ENCODE peak calls at places on chromosomes 12 and 14, in seven cellular contexts. H is AG09309, L is dorsolateral prefrontal cortex, U is cardiac fibroblast, A is foreskin fibroblast, Y is psoas muscle, C is OCI-LY7. M is an unnamed sample.

GRCh38 chr14:30005114-30005698 is 77.6 kb upstream of the PRKD1 start:
- DNase-seq in H (peak; percentile 52), L (no peak), U (peak; percentile 87), A (peak; percentile 61), Y (no peak), C (no peak), M (peak; percentile 30)

GRCh38 chr12:53977596-53978464 is 3.1 kb upstream of the HOTAIR start:
- DNase-seq in H (no peak), L (no peak), U (no peak), A (no peak), Y (peak; percentile 30), C (peak; percentile 33), M (no peak)

GRCh38 chr14:29905549-29905948 is 22.1 kb downstream of the PRKD1 start:
- DNase-seq in H (no peak), L (no peak), U (no peak), A (no peak), Y (no peak), C (no peak), M (no peak)

GRCh38 chr12:51128905-51129304 is 44.0 kb downstream of the TFCP2 start:
- DNase-seq in H (no peak), L (no peak), U (peak; percentile 12), A (no peak), Y (no peak), C (no peak), M (no peak)

GRCh38 chr12:55724940-55725309 is 3.9 kb downstream of the CD63 start:
- DNase-seq in H (no peak), L (no peak), U (no peak), A (no peak), Y (peak; percentile 54), C (no peak), M (no peak)

GRCh38 chr12:105436636-105437035 is 106.1 kb downstream of the C12orf75 start:
- DNase-seq in H (no peak), L (no peak), U (no peak), A (no peak), Y (no peak), C (no peak), M (no peak)

GRCh38 chr14:74438351-74438915 is 12.4 kb upstream of the SYNDIG1L start:
- DNase-seq in H (no peak), L (no peak), U (peak; percentile 9), A (no peak), Y (no peak), C (no peak), M (no peak)

GRCh38 chr12:47304161-47304560 is 224.4 kb upstream of the AMIGO2 start:
- DNase-seq in H (no peak), L (no peak), U (no peak), A (no peak), Y (no peak), C (no peak), M (no peak)

GRCh38 chr12:69284131-69284530 is 44.8 kb downstream of the CPSF6 start:
- DNase-seq in H (no peak), L (peak; percentile 71), U (peak; percentile 84), A (peak; percentile 69), Y (peak; percentile 88), C (no peak), M (peak; percentile 30)

GRCh38 chr12:79897617-79898016 is 37.3 kb downstream of the PPP1R12A start:
- DNase-seq in H (peak; percentile 88), L (no peak), U (peak; percentile 77), A (peak; percentile 89), Y (no peak), C (no peak), M (peak; percentile 76)

GRCh38 chr12:120223458-120224303 is 22.8 kb upstream of the RPLP0 start:
- DNase-seq in H (no peak), L (no peak), U (no peak), A (no peak), Y (no peak), C (no peak), M (no peak)

GRCh38 chr12:117100851-117101673 is 1.8 kb upstream of the TESC start:
- DNase-seq in H (no peak), L (no peak), U (no peak), A (no peak), Y (no peak), C (peak; percentile 9), M (no peak)
- TF ChIP-seq CTCF in H (no peak), L (no peak), U (no peak), A (no peak), Y (no peak), C (no peak), M (no peak)

GRCh38 chr14:51604078-51604477 is 47.6 kb upstream of the FRMD6 start:
- DNase-seq in H (peak; percentile 97), L (no peak), U (peak; percentile 87), A (peak; percentile 78), Y (no peak), C (no peak), M (peak; percentile 59)
- H3K4me3 ChIP-seq in H (no peak overlapping the region), L (no peak overlapping the region), U (no peak overlapping the region), A (no peak overlapping the region), Y (no peak overlapping the region), C (no peak overlapping the region), M (no peak overlapping the region)

DNA sequence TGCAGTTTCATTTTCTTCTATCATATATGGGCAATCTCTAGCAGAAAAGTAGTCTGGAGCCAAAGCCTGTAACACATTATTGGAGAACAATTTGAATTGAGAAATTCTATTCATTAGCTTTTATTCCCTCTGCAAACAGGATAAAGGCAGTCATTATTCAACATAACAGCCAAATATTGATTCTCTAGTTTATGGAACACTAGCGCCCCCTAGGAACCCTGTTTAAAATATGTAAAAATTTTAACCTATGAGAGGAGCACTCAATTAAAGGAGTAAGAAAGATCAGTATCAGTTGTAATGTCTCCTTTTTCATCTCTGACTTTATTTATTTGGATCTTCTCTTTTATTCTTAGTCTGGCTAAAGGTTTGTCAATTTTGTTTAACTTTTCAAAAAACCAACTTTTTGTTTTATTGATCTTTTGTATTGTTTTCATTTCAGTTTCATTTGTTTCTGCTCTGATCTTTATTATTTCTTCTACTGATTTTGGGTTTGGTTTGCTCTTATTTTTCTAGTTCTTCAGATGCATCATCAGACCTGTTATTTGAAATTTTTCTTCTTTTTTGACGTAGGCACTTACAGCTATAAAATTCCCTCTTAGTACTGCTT is 4.8 kb upstream of the LMNTD1 start:
- DNase-seq in H (no peak), L (no peak), U (peak; percentile 50), A (peak; percentile 41), Y (no peak), C (peak; percentile 61), M (peak; percentile 25)
- TF ChIP-seq CTCF in H (peak; percentile 47), L (peak; percentile 33), U (peak; percentile 60), A (peak; percentile 34), Y (no peak), C (peak; percentile 86), M (peak; percentile 36)

DNA sequence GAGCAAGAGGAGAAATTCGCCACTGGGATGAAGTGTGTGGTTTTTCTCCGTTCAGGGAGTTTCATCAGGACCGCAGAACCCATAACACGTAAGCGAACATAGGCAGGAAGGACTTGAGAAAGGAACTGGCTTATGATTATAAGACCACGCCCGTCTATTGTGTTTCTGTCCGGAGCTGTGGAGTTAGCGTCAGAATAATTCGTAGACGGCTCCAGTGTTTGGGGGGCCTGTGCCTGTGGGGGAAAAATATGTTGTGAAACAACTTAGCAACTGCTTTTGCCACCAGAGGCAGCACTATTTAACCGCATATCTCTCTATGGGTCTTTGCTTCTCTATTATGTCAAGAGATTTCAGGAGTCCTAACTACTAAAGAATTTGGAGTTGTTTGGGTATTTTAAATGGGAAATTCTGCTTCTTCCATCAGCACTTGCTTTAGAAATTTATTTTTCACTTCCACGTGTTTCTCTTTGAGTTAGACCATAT is 506 bp upstream of the CLEC14A start:
- DNase-seq in H (peak; percentile 14), L (no peak), U (peak; percentile 95), A (no peak), Y (no peak), C (no peak), M (no peak)
- H3K4me3 ChIP-seq in H (no peak overlapping the region), L (no peak overlapping the region), U (peak overlapping the region; percentile 56), A (no peak overlapping the region), Y (peak overlapping the region; percentile 69), C (no peak overlapping the region), M (no peak overlapping the region)

DNA sequence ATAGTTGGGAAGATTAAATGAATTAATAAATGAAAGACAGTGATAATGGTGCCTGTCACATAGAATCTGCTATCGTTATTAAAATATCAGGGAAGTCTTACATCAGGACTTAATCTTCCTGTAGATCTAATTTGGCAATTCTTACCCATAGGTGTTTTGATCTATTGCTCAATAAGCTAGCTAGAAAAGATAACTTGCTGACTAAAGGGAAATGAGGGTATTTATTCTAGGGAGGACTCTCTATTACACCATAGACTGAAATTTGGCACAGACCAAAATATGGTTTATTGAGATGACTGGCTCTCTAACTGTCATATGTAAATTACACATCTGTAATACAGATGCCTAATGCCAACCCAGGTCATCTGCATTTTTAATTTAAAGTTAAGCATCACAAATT is 11.5 kb downstream of the HAL start:
- DNase-seq in H (no peak), L (no peak), U (no peak), A (no peak), Y (no peak), C (no peak), M (no peak)
- TF ChIP-seq CTCF in H (no peak), L (no peak), U (no peak), A (no peak), Y (no peak), C (no peak), M (no peak)

GRCh38 chr12:6372403-6373003 is 2.9 kb downstream of the SCNN1A start:
- DNase-seq in H (peak; percentile 62), L (no peak), U (peak; percentile 90), A (peak; percentile 83), Y (peak; percentile 47), C (no peak), M (peak; percentile 68)
- H3K4me3 ChIP-seq in H (no peak overlapping the region), L (no peak overlapping the region), U (no peak overlapping the region), A (peak overlapping the region; percentile 7), Y (no peak overlapping the region), C (no peak overlapping the region), M (no peak overlapping the region)

GRCh38 chr14:99524804-99525698 is 43.8 kb downstream of the CCNK start:
- DNase-seq in H (no peak), L (no peak), U (peak; percentile 64), A (no peak), Y (peak; percentile 45), C (peak; percentile 17), M (no peak)
- TF ChIP-seq CTCF in H (peak; percentile 50), L (no peak), U (peak; percentile 29), A (peak; percentile 47), Y (no peak), C (peak; percentile 34), M (peak; percentile 28)

M was measured in HFF-Myc.